ENCODE peak calls at places on chromosomes 1 and 21, in ten cellular contexts. T is tibial nerve; X is lung; W is fibroblast of lung; A is CD4-positive, alpha-beta T cell; F is stomach; I is thoracic aorta; B is neural progenitor cell; P is CD8-positive, alpha-beta T cell; O is CD8-positive, alpha-beta memory T cell. G is an unnamed sample. For H3K9me3, the result is how much of the 10 kb centered on the place peaks cover.

GRCh38 chr1:27607239-27607804 is 3.4 kb upstream of the AHDC1 start:
- DNase-seq in T (no peak), X (no peak), W (no peak), A (no peak), F (no peak), I (no peak), B (peak), P (no peak), O (no peak), G (no peak)

GRCh38 chr1:50181027-50181663 is 72.4 kb downstream of the ELAVL4 start:
- DNase-seq in T (no peak), X (no peak), W (peak), A (no peak), F (no peak), I (no peak), B (no peak), P (no peak), O (no peak), G (no peak)

GRCh38 chr21:35400233-35400939 is 351.3 kb upstream of the RUNX1 start:
- DNase-seq in T (peak), X (no peak), W (peak), A (peak), F (no peak), I (no peak), B (peak), P (peak), O (peak), G (peak)

GRCh38 chr1:1304331-1305299 is 3.1 kb downstream of the ACAP3 start:
- DNase-seq in T (peak), X (peak), W (peak), A (no peak), F (peak), I (no peak), B (peak), P (no peak), O (no peak), G (no peak)

GRCh38 chr1:229127301-229127700 is 143.6 kb upstream of the RAB4A start:
- DNase-seq in T (no peak), X (no peak), W (peak), A (no peak), F (peak), I (no peak), B (no peak), P (no peak), O (peak), G (no peak)

GRCh38 chr21:29181799-29182470 is 51.5 kb downstream of the MAP3K7CL start:
- DNase-seq in T (no peak), X (no peak), W (peak), A (no peak), F (no peak), I (no peak), B (no peak), P (no peak), O (no peak), G (no peak)

GRCh38 chr1:183191833-183192232 is 5.8 kb downstream of the LAMC2 start:
- DNase-seq in T (no peak), X (no peak), W (peak), A (no peak), F (no peak), I (no peak), B (no peak), P (no peak), O (no peak), G (no peak)

GRCh38 chr1:209527372-209527771 is 56.1 kb upstream of the CAMK1G start:
- DNase-seq in T (no peak), X (no peak), W (peak), A (no peak), F (no peak), I (no peak), B (no peak), P (no peak), O (no peak), G (no peak)

GRCh38 chr1:103459385-103459784 is 66.1 kb upstream of the RNPC3 start:
- DNase-seq in T (peak), X (no peak), W (peak), A (no peak), F (no peak), I (no peak), B (peak), P (no peak), O (no peak), G (no peak)

GRCh38 chr1:204980870-204981405 is 62.1 kb upstream of the CNTN2 start:
- DNase-seq in T (no peak), X (no peak), W (peak), A (no peak), F (no peak), I (no peak), B (no peak), P (no peak), O (no peak), G (no peak)

GRCh38 chr1:4726620-4727341 is 72.4 kb downstream of the AJAP1 start:
- DNase-seq in T (no peak), X (no peak), W (no peak), A (no peak), F (no peak), I (no peak), B (no peak), P (no peak), O (no peak), G (no peak)

GRCh38 chr1:4728319-4729107 is 74.1 kb downstream of the AJAP1 start:
- DNase-seq in T (no peak), X (no peak), W (no peak), A (no peak), F (no peak), I (no peak), B (no peak), P (no peak), O (no peak), G (no peak)

GRCh38 chr1:4725416-4725815 is 71.0 kb downstream of the AJAP1 start:
- DNase-seq in T (no peak), X (no peak), W (no peak), A (no peak), F (no peak), I (no peak), B (no peak), P (no peak), O (no peak), G (no peak)

GRCh38 chr1:4730078-4730477 is 75.7 kb downstream of the AJAP1 start:
- DNase-seq in T (no peak), X (no peak), W (no peak), A (no peak), F (no peak), I (no peak), B (no peak), P (no peak), O (no peak), G (no peak)

GRCh38 chr1:4729108-4729506 is 74.7 kb downstream of the AJAP1 start:
- DNase-seq in T (no peak), X (no peak), W (no peak), A (no peak), F (no peak), I (no peak), B (no peak), P (no peak), O (no peak), G (no peak)
- H3K9me3 ChIP-seq in T (under half), X (under half), W (under half), A (under half), F (under half), I (under half), B (under half), P (under half), O (under half), G (under half)

GRCh38 chr1:227622739-227623475 is 59.6 kb downstream of the ZNF678 start:
- DNase-seq in T (no peak), X (no peak), W (no peak), A (no peak), F (no peak), I (no peak), B (no peak), P (no peak), O (no peak), G (no peak)

GRCh38 chr1:227621211-227621610 is 57.9 kb downstream of the ZNF678 start:
- DNase-seq in T (no peak), X (no peak), W (peak), A (no peak), F (no peak), I (no peak), B (no peak), P (no peak), O (no peak), G (no peak)
- H3K9me3 ChIP-seq in T (under half), X (under half), W (under half), A (half or more), F (under half), I (under half), B (under half), P (under half), O (under half), G (under half)

DNA sequence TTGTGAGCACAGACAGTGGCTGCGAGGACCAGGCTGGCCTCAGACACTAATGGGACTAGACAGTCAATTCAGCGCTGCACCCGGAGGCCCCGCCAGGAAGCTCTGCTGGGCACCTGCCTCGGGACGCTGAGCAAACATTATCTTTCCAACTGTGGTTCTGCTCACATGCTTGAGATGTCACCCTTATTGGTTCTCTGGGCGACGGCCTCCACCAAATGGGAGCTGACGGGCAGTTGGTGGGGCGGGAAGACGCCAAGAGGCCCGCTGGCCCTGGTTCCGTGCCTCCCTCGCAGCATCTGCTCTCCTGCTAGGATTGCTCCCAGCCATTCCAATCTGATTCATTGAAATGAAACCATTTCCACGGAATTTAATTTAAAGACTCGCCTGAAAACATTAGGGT is 512.3 kb downstream of the NPHP4 start:
- DNase-seq in T (no peak), X (no peak), W (no peak), A (no peak), F (no peak), I (no peak), B (no peak), P (no peak), O (no peak), G (no peak)
- H3K9me3 ChIP-seq in T (under half), X (under half), W (under half), A (under half), F (under half), I (under half), B (under half), P (under half), O (under half), G (under half)

GRCh38 chr1:3019516-3020051 is 1.7 kb upstream of the ACTRT2 start:
- DNase-seq in T (no peak), X (no peak), W (no peak), A (no peak), F (no peak), I (no peak), B (no peak), P (no peak), O (no peak), G (no peak)

GRCh38 chr1:3018051-3018471 is 3.2 kb upstream of the ACTRT2 start:
- DNase-seq in T (no peak), X (no peak), W (no peak), A (no peak), F (no peak), I (no peak), B (no peak), P (no peak), O (no peak), G (no peak)

GRCh38 chr1:3018576-3018975 is 2.7 kb upstream of the ACTRT2 start:
- DNase-seq in T (no peak), X (no peak), W (no peak), A (no peak), F (no peak), I (no peak), B (no peak), P (no peak), O (no peak), G (no peak)

GRCh38 chr1:3020263-3020909 is 881 bp upstream of the ACTRT2 start:
- DNase-seq in T (no peak), X (no peak), W (no peak), A (no peak), F (no peak), I (no peak), B (no peak), P (no peak), O (no peak), G (no peak)

DNA sequence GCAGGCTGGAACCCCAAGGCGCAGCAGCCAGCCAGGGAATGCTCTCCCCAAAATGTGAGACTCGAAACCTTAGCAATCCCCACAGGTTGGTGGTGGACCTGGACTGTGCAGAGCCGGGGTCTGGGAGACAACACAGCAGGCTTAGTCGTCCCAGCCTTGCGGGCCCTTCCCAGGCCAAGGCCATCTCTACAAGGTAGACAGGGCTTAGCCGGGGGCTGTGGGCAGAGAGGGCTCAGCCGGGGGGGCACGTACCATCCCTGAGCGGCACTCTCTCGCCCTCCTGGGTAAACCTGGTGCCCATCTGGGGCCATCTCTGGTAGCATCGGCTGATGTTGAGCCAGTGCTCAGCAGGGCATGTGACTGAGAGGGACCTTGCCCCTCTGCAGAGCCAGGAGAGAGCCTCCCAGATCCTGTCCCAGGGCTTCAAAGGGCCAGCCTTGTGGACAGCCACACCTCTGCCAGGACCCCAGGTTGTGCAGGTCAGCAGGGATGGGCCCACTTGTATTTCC is 2.2 kb upstream of the ACTRT2 start:
- DNase-seq in T (no peak), X (no peak), W (no peak), A (no peak), F (no peak), I (no peak), B (no peak), P (no peak), O (no peak), G (no peak)
- H3K9me3 ChIP-seq in T (under half), X (under half), W (under half), A (under half), F (under half), I (under half), B (under half), P (under half), O (under half), G (under half)

GRCh38 chr1:238647877-238648276 is 738.5 kb upstream of the CHRM3 start:
- DNase-seq in T (no peak), X (no peak), W (peak), A (no peak), F (no peak), I (no peak), B (peak), P (no peak), O (no peak), G (no peak)
- H3K9me3 ChIP-seq in T (under half), X (under half), W (under half), A (under half), F (under half), I (under half), B (under half), P (under half), O (under half), G (under half)

DNA sequence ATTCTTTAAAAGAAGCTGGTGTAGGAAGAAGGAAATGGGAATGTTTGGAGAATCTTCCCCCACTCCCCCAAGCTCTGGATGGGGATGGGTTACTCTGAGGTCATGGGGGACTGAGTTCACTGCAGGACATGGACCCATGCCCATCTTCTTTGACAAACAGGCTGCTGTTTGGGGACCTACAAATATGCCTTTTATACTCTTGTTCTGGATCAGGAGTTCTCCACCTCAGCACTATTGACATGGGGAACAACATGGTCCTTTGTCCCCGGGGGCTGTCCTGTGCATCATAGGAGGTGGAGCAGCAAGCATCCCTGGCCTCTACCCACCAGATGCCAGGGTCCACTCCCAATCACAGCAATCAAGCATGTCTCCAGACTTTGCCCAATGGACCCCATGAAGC is 365.8 kb upstream of the C1orf174 start:
- DNase-seq in T (no peak), X (no peak), W (no peak), A (no peak), F (no peak), I (no peak), B (no peak), P (no peak), O (no peak), G (no peak)
- H3K9me3 ChIP-seq in T (under half), X (under half), W (under half), A (under half), F (under half), I (under half), B (under half), P (under half), O (under half), G (under half)

GRCh38 chr1:244361764-244362473 is 89.8 kb downstream of the ADSS2 start:
- DNase-seq in T (no peak), X (no peak), W (peak), A (no peak), F (no peak), I (no peak), B (peak), P (no peak), O (no peak), G (no peak)
- H3K9me3 ChIP-seq in T (under half), X (under half), W (under half), A (under half), F (under half), I (under half), B (under half), P (under half), O (under half), G (under half)

DNA sequence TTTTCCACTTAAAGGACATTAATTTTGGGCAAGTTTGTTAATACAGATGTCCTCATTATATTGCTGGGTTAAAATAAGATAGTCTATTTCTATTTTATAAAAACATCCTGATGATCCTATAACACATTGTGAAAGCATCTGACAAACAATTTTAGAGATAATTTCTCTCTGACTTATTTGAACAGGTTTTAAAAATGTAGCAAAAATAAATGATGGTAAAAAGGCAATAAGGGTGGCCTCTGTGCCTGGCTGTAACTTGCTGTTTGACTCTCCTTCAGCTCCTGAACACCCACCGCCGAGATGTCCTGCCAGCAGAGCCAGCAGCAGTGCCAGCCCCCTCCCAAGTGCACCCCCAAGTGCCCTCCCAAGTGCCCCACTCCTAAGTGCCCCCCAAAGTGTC is at the start of gene LCE1A:
- DNase-seq in T (no peak), X (no peak), W (no peak), A (no peak), F (no peak), I (no peak), B (no peak), P (no peak), O (no peak), G (no peak)
- H3K9me3 ChIP-seq in T (under half), X (under half), W (under half), A (under half), F (under half), I (under half), B (under half), P (under half), O (under half), G (under half)

DNA sequence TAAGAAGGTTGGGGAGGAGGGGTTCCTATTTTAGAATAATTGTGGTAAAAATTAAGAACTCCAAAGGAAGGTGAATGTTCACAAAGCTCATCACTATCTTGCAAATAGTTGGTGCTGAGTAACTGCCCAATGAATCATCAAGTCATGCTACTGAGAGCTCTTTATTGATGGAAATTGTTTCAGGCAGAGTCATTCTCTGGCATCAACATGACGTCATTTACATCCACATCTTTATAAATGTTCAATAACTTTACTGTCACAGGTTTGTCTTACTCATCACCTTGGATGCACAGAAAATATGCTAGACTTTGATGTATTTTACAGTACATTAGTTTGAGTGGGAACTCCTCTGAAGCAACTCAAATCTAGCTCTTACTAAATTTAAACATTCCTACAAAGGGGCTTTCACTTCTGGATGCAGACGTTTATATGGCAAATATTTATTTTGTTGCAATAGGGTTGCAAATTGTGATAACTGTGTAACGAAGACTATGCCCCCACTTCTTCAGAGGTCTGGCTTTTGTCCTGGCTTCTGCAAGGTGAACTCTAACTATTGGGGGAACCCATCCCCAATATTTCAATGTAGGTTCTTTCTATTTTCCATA is 273.7 kb upstream of the AJAP1 start:
- DNase-seq in T (no peak), X (no peak), W (peak), A (no peak), F (no peak), I (no peak), B (no peak), P (no peak), O (no peak), G (no peak)
- H3K9me3 ChIP-seq in T (under half), X (under half), W (under half), A (under half), F (under half), I (under half), B (under half), P (under half), O (under half), G (under half)

GRCh38 chr1:40450491-40451237 is 388 bp downstream of the ZFP69B start:
- DNase-seq in T (peak), X (no peak), W (peak), A (peak), F (peak), I (no peak), B (peak), P (peak), O (peak), G (peak)

GRCh38 chr1:40451238-40451585 is 936 bp downstream of the ZFP69B start:
- DNase-seq in T (no peak), X (no peak), W (no peak), A (no peak), F (no peak), I (no peak), B (no peak), P (no peak), O (no peak), G (no peak)

GRCh38 chr1:40449684-40450490 is at the start of gene ZFP69B:
- DNase-seq in T (peak), X (peak), W (peak), A (peak), F (peak), I (peak), B (peak), P (peak), O (peak), G (peak)

DNA sequence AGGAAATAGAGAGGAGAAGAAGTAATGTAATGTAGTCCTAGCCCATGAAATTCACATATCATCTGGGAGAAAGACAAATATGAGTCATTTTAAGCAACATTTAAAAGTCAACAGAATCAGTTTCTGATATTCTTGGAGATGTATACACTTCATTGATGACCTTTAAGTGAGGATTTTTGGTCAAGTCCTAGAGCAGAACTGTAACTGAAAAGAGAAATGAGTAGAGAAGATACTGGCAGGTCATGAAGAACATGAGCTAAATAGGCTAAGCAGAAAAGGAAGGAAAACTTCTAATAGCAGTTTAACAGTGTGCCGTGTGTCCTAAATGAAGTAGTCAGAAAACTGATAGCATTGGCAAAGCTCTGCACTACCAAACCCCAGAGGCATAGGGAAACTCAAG is 4.6 kb downstream of the ZFP69B start:
- DNase-seq in T (no peak), X (no peak), W (no peak), A (no peak), F (no peak), I (no peak), B (no peak), P (no peak), O (no peak), G (no peak)
- H3K9me3 ChIP-seq in T (under half), X (under half), W (under half), A (half or more), F (under half), I (under half), B (under half), P (under half), O (under half), G (under half)